ENCODE peak calls at places on chromosomes 7 and 10, in ten cellular contexts. V is DND-41, R is dorsolateral prefrontal cortex, S is pancreas, D is Caco-2, P is astrocyte, O is cardiac fibroblast, Y is AG04450, T is mammary epithelial cell, K is fibroblast of lung. X is an unnamed sample.

GRCh38 chr7:114084381-114085312 is 165.8 kb upstream of the PPP1R3A start:
- DNase-seq in V (no peak), R (no peak), S (peak), D (no peak), P (peak), O (peak), Y (no peak), T (no peak), K (peak), X (no peak)

GRCh38 chr10:97024181-97025073 is 161.3 kb downstream of the SLIT1 start:
- DNase-seq in V (no peak), R (no peak), S (peak), D (no peak), P (peak), O (peak), Y (peak), T (peak), K (peak), X (peak)

GRCh38 chr10:34290412-34291082 is 524.5 kb downstream of the PARD3 start:
- DNase-seq in V (no peak), R (no peak), S (no peak), D (no peak), P (peak), O (peak), Y (peak), T (peak), K (peak), X (peak)

GRCh38 chr10:17801507-17801906 is 7.6 kb upstream of the MRC1 start:
- DNase-seq in V (no peak), R (no peak), S (no peak), D (no peak), P (no peak), O (no peak), Y (no peak), T (no peak), K (no peak), X (no peak)

GRCh38 chr7:2417981-2418481 is 14.6 kb downstream of the CHST12 start:
- DNase-seq in V (peak), R (no peak), S (no peak), D (no peak), P (peak), O (peak), Y (no peak), T (peak), K (peak), X (no peak)

GRCh38 chr10:113960617-113961260 is 82.9 kb upstream of the ADRB1 start:
- DNase-seq in V (peak), R (no peak), S (no peak), D (peak), P (peak), O (no peak), Y (no peak), T (peak), K (peak), X (no peak)

GRCh38 chr10:65602182-65602865 is 1323.5 kb upstream of the LRRTM3 start:
- DNase-seq in V (no peak), R (no peak), S (no peak), D (no peak), P (no peak), O (no peak), Y (no peak), T (no peak), K (no peak), X (no peak)

GRCh38 chr7:87574630-87575029 is 26.1 kb downstream of the ABCB1 start:
- DNase-seq in V (no peak), R (no peak), S (no peak), D (no peak), P (peak), O (no peak), Y (peak), T (peak), K (peak), X (peak)

GRCh38 chr10:33557313-33557712 is 222.8 kb upstream of the NRP1 start:
- DNase-seq in V (no peak), R (no peak), S (no peak), D (no peak), P (no peak), O (no peak), Y (no peak), T (no peak), K (no peak), X (no peak)

GRCh38 chr7:50940621-50941020 is 157.9 kb upstream of the GRB10 start:
- DNase-seq in V (no peak), R (no peak), S (no peak), D (no peak), P (peak), O (peak), Y (no peak), T (peak), K (peak), X (peak)

GRCh38 chr7:17312641-17313040 is 14.2 kb downstream of the AHR start:
- DNase-seq in V (no peak), R (no peak), S (no peak), D (no peak), P (no peak), O (no peak), Y (no peak), T (no peak), K (no peak), X (no peak)

GRCh38 chr7:64183126-64183742 is 23.8 kb upstream of the ZNF735 start:
- DNase-seq in V (no peak), R (no peak), S (no peak), D (no peak), P (no peak), O (no peak), Y (no peak), T (no peak), K (no peak), X (no peak)
- TF ChIP-seq CTCF in V (peak), R (peak), S (peak), D (peak), P (no peak), O (peak), Y (peak), T (peak), K (peak), X (peak)

DNA sequence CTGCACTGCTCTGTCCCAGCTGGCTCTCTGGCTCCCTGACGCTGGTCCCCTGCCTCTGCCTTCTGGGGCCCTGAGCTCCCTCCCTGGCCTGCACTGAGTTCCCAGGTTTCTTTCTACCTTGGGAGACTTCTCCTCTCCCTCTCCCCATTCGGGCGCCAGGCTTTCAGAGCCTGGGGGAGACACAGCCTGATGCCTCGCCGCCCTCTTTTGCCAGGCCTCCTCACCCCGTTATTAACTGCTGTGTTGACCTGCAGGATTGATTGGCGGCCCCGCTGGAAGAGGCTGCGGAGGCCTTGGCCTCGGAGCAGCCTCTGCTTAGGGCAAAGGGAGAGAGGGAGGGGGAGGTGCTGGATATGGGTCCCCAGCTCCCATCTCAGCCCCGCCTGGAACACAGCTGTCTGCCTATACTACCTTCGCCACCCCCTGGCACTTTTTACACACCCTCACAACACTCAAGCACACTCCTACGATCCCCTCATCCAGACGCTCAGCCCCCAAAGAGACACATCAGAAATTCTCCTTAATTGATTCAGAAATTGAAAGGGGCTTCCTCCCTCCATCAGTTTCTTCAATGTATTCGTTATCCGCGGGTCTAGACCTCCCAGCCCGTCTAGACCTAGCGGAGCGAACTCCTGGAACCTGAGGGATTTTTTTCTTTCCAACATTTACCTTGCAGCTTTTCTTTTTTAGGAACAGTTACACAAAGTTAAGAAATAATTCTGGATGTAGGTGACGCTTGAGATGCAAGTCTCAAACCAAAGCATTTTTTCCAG is 7.1 kb upstream of the PAX2 start:
- DNase-seq in V (no peak), R (no peak), S (no peak), D (no peak), P (no peak), O (no peak), Y (no peak), T (no peak), K (no peak), X (no peak)
- H3K4me3 ChIP-seq in V (no peak), R (no peak), S (no peak), D (no peak), P (no peak), O (no peak), Y (no peak), T (no peak), K (no peak), X (no peak)

GRCh38 chr7:47193003-47193402 is 388.9 kb downstream of the TNS3 start:
- DNase-seq in V (no peak), R (no peak), S (no peak), D (peak), P (no peak), O (no peak), Y (no peak), T (no peak), K (no peak), X (no peak)
- TF ChIP-seq CTCF in V (no peak), R (no peak), S (no peak), D (no peak), P (no peak), O (no peak), Y (no peak), T (no peak), K (no peak), X (no peak)

DNA sequence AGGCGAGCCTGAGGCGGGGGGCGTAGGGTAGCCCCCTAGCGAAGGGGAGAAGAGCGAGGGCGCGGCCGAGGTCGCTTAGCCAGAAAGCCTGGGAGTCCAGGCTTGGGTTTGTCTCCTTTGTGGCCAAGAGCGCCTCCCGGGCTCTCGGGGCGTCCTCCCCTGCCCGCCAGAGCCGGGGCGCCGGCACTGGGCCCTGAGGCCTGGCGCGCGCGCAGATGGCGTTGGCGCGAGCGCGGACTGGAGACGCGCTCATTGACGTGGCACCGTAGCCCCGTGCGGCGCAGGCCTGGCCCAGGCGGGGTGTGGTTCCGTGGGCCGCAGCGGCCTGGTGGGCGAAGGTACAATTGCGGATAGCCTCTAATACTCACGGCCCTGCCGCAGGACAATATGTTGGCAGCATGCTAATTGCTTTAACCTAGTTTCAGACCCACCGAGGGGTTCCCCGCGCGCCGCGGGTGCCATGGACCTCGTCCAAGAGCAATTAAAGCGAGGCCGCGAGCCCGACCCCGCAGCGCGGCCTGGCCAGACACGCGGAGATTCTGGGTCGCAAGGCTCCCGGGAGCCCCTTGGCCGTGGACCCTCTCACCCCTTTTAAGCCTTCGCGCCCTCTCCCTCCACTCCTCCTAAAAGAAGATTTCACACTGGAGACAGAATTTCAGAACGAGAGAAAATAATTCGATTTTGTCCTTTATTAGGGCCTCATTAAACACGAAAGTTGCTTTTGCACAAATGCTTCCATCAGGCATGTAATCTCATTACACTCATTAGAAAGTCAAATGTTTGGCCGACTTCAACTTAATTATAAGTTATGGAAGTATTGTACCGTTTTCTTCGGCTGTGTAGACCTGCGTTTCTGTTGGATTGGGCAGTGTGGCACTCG is 3.1 kb downstream of the PTF1A start:
- DNase-seq in V (no peak), R (no peak), S (peak), D (no peak), P (no peak), O (no peak), Y (no peak), T (no peak), K (no peak), X (no peak)
- H3K4me3 ChIP-seq in V (no peak), R (peak), S (peak), D (no peak), P (no peak), O (no peak), Y (no peak), T (no peak), K (no peak), X (no peak)

DNA sequence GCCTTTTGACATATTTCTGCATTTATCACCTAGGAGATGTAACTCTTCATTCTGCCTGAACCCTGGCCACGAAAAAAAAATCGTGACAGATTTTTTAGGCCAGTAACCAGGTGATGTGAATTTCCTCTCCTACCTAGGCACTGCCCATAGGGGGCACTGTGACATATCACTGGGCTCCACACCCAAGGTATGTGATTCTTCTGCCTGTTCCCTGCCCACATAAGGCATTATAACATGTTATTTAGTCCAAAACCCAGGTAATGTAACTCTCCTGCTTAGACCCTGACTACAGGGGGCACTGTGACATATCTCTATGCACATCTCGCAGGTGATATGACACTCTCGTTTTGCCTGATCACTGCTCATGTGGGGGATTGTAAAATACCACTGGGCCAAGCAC is 29.5 kb upstream of the ZNF107 start:
- DNase-seq in V (peak), R (no peak), S (no peak), D (no peak), P (no peak), O (no peak), Y (no peak), T (no peak), K (no peak), X (no peak)
- TF ChIP-seq CTCF in V (peak), R (no peak), S (no peak), D (peak), P (no peak), O (peak), Y (no peak), T (peak), K (no peak), X (no peak)

X was measured in fibroblast of villous mesenchyme.